ENCODE peak calls at places on chromosomes 4 and X, in four cellular contexts. One of them, this sample, is unnamed.

GRCh38 chr4:69038582-69038981 is 57.7 kb upstream of the UGT2B7 start:
- DNase-seq in transverse colon: no peak
- DNase-seq in GM06990: no peak
- DNase-seq in fibroblast of pulmonary artery: peak
- DNase-seq in this sample: no peak

GRCh38 chr4:125280892-125281403 is 33.8 kb upstream of the FAT4 start:
- DNase-seq in GM06990: no peak
- DNase-seq in fibroblast of pulmonary artery: no peak
- DNase-seq in transverse colon: no peak
- DNase-seq in this sample: no peak

GRCh38 chrX:153411255-153411987 is at the start of gene ZFP92:
- DNase-seq in GM06990: peak
- DNase-seq in fibroblast of pulmonary artery: no peak
- DNase-seq in transverse colon: peak
- DNase-seq in this sample: no peak

GRCh38 chr4:139436122-139436521 is 17.8 kb upstream of the RAB33B start:
- DNase-seq in GM06990: no peak
- DNase-seq in fibroblast of pulmonary artery: no peak
- DNase-seq in transverse colon: no peak
- DNase-seq in this sample: no peak

GRCh38 chrX:103734125-103734760 is 23.5 kb downstream of the TMEM31 start:
- DNase-seq in fibroblast of pulmonary artery: peak
- DNase-seq in GM06990: no peak
- DNase-seq in transverse colon: no peak
- DNase-seq in this sample: no peak

GRCh38 chr4:140118931-140119640 is 34.9 kb downstream of the MAML3 start:
- DNase-seq in GM06990: no peak
- DNase-seq in transverse colon: no peak
- DNase-seq in fibroblast of pulmonary artery: no peak
- DNase-seq in this sample: no peak

GRCh38 chr4:77525538-77525937 is 80.1 kb upstream of the CXCL13 start:
- DNase-seq in fibroblast of pulmonary artery: no peak
- DNase-seq in GM06990: no peak
- DNase-seq in transverse colon: no peak
- DNase-seq in this sample: no peak

GRCh38 chrX:66684196-66684595 is 45.3 kb upstream of the EDA2R start:
- DNase-seq in GM06990: no peak
- DNase-seq in transverse colon: no peak
- DNase-seq in fibroblast of pulmonary artery: peak
- DNase-seq in this sample: no peak

GRCh38 chr4:101475246-101475645 is 127.9 kb upstream of the PPP3CA start:
- DNase-seq in transverse colon: no peak
- DNase-seq in fibroblast of pulmonary artery: no peak
- DNase-seq in GM06990: no peak
- DNase-seq in this sample: no peak

GRCh38 chr4:90025248-90025647 is 101.9 kb upstream of the CCSER1 start:
- DNase-seq in GM06990: no peak
- DNase-seq in transverse colon: no peak
- DNase-seq in fibroblast of pulmonary artery: peak
- DNase-seq in this sample: no peak

GRCh38 chr4:132540268-132540667 is 608.8 kb upstream of the PCDH10 start:
- DNase-seq in fibroblast of pulmonary artery: no peak
- DNase-seq in transverse colon: no peak
- DNase-seq in GM06990: no peak
- DNase-seq in this sample: no peak

GRCh38 chr4:44927361-44928061 is 201.2 kb upstream of the GNPDA2 start:
- DNase-seq in fibroblast of pulmonary artery: peak
- DNase-seq in GM06990: no peak
- DNase-seq in transverse colon: no peak
- DNase-seq in this sample: no peak

GRCh38 chr4:173318648-173319211 is 15.4 kb downstream of the HMGB2 start:
- DNase-seq in GM06990: peak
- DNase-seq in fibroblast of pulmonary artery: peak
- DNase-seq in transverse colon: no peak
- DNase-seq in this sample: no peak

DNA sequence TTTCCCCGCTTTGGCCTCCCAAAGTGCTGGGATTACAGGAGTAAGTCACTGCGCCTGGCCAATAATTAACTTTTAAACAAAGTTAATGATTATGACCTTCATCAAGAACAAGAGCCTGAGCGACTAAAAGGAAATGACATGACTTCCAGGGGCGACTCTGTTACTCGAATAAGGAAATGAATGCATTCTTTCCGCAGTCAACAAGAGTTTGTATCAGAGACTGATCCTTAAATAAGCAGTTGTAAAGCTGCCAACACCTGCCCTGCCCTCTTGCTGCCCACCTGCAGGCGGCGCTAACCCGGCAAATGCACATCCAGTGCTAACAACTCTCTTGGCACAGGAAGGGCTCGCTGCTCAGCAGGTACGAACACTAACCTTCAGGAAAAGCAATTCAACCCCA is 27.3 kb downstream of the WDR1 start:
- DNase-seq in fibroblast of pulmonary artery: no peak
- DNase-seq in transverse colon: peak
- DNase-seq in GM06990: no peak
- DNase-seq in this sample: no peak
- TF ChIP-seq CTCF in fibroblast of pulmonary artery: peak
- TF ChIP-seq CTCF in transverse colon: peak
- TF ChIP-seq CTCF in GM06990: peak
- TF ChIP-seq CTCF in this sample: no peak

GRCh38 chr4:152356428-152357034 is 179.4 kb downstream of the FBXW7 start:
- DNase-seq in fibroblast of pulmonary artery: peak
- DNase-seq in transverse colon: no peak
- DNase-seq in GM06990: no peak
- DNase-seq in this sample: no peak
- TF ChIP-seq CTCF in fibroblast of pulmonary artery: peak
- TF ChIP-seq CTCF in transverse colon: no peak
- TF ChIP-seq CTCF in GM06990: peak
- TF ChIP-seq CTCF in this sample: no peak

DNA sequence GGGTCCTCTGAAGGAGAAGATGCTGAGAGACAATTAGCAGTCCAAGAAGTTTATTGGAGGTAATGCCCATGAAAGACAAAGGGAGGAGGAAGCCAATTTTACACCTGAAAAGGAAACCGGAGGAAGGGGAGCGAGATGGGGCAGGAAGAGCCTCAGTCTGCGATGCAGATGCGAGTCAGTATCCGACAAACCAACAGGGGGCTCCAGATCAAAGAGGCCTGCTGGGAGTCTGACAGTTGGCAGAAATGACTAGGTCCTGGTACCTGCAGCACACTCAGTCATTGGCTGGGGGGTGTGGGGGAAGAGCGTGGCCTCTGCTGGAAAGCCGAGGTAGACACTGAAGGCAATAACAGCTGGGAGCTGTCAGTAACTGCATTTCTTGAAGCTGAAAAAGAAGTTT is 231.1 kb upstream of the CENPE start:
- DNase-seq in transverse colon: no peak
- DNase-seq in GM06990: peak
- DNase-seq in fibroblast of pulmonary artery: no peak
- DNase-seq in this sample: no peak
- TF ChIP-seq CTCF in transverse colon: no peak
- TF ChIP-seq CTCF in GM06990: peak
- TF ChIP-seq CTCF in fibroblast of pulmonary artery: peak
- TF ChIP-seq CTCF in this sample: no peak

DNA sequence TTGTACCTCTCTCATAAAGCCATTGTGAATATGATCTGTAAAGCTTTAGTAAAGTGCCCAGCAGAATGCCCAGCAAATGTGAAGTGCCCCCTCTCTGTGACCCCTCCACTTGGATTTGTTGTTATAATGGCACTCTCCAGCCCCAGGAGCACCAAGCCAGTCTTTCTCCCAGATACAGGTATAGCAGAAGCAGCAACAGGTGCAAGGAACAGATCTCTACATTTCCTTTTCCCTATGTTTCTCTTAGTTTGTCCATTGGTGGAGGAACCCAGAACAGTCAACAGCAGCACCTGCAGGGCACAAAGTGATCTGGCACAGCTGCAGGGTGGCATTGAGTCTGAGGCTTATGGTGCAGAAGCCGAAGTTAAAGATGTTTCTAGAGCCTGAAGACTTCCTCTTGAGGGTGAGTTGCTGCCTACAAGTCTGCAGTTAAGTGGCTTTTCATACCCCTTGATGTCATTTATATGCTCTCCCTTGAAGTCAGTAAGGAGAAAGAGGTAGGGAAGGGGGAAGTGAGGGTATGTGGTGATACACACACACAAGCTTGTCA is 16.1 kb upstream of the CXCL3 start:
- DNase-seq in fibroblast of pulmonary artery: no peak
- DNase-seq in transverse colon: no peak
- DNase-seq in GM06990: no peak
- DNase-seq in this sample: no peak
- TF ChIP-seq CTCF in fibroblast of pulmonary artery: no peak
- TF ChIP-seq CTCF in transverse colon: no peak
- TF ChIP-seq CTCF in GM06990: no peak
- TF ChIP-seq CTCF in this sample: no peak

GRCh38 chr4:176048631-176049030 is 17.0 kb upstream of the WDR17 start:
- DNase-seq in GM06990: no peak
- DNase-seq in fibroblast of pulmonary artery: no peak
- DNase-seq in transverse colon: no peak
- DNase-seq in this sample: no peak

GRCh38 chr4:176053785-176054184 is 11.9 kb upstream of the WDR17 start:
- DNase-seq in fibroblast of pulmonary artery: no peak
- DNase-seq in transverse colon: no peak
- DNase-seq in GM06990: no peak
- DNase-seq in this sample: no peak

GRCh38 chr4:176054942-176055341 is 10.7 kb upstream of the WDR17 start:
- DNase-seq in transverse colon: no peak
- DNase-seq in fibroblast of pulmonary artery: no peak
- DNase-seq in GM06990: no peak
- DNase-seq in this sample: no peak

GRCh38 chr4:176052744-176053143 is 12.9 kb upstream of the WDR17 start:
- DNase-seq in transverse colon: no peak
- DNase-seq in fibroblast of pulmonary artery: no peak
- DNase-seq in GM06990: peak
- DNase-seq in this sample: no peak
- TF ChIP-seq CTCF in transverse colon: no peak
- TF ChIP-seq CTCF in fibroblast of pulmonary artery: no peak
- TF ChIP-seq CTCF in GM06990: no peak
- TF ChIP-seq CTCF in this sample: no peak

GRCh38 chrX:139971394-139971749 is 6.1 kb upstream of the CXorf66 start:
- DNase-seq in fibroblast of pulmonary artery: no peak
- DNase-seq in GM06990: no peak
- DNase-seq in transverse colon: no peak
- DNase-seq in this sample: no peak

GRCh38 chrX:139972113-139972512 is 6.8 kb upstream of the CXorf66 start:
- DNase-seq in fibroblast of pulmonary artery: no peak
- DNase-seq in GM06990: no peak
- DNase-seq in transverse colon: no peak
- DNase-seq in this sample: no peak

GRCh38 chrX:139965421-139965820 is at the start of gene CXorf66:
- DNase-seq in fibroblast of pulmonary artery: no peak
- DNase-seq in transverse colon: no peak
- DNase-seq in GM06990: no peak
- DNase-seq in this sample: no peak

GRCh38 chrX:139969286-139969685 is 4.0 kb upstream of the CXorf66 start:
- DNase-seq in transverse colon: no peak
- DNase-seq in fibroblast of pulmonary artery: no peak
- DNase-seq in GM06990: no peak
- DNase-seq in this sample: no peak

DNA sequence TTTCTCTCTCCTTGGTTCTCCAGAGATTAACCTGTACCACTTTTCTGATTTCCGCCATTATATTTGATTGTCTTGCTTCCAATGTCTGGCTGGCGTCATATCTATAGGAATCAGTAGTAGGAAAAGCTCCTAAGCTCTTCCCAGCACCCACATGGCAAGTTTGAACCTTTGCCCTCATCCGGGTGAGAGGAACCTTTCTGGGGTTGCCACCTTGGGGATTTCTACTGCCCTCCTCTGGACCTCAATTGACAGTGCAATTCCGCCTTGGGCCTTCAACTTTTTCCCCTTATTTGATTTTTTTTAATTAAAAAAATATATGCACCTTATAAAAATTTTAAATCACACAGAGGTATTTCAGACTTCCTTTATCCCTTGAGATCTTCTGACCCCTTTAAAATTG is 2.0 kb upstream of the CXorf66 start:
- DNase-seq in GM06990: no peak
- DNase-seq in transverse colon: peak
- DNase-seq in fibroblast of pulmonary artery: peak
- DNase-seq in this sample: no peak
- TF ChIP-seq CTCF in GM06990: peak
- TF ChIP-seq CTCF in transverse colon: no peak
- TF ChIP-seq CTCF in fibroblast of pulmonary artery: peak
- TF ChIP-seq CTCF in this sample: no peak

GRCh38 chrX:49876750-49877149 is 2.5 kb upstream of the USP27X start:
- DNase-seq in fibroblast of pulmonary artery: peak
- DNase-seq in GM06990: no peak
- DNase-seq in transverse colon: no peak
- DNase-seq in this sample: no peak
- TF ChIP-seq CTCF in fibroblast of pulmonary artery: peak
- TF ChIP-seq CTCF in GM06990: peak
- TF ChIP-seq CTCF in transverse colon: peak
- TF ChIP-seq CTCF in this sample: peak

DNA sequence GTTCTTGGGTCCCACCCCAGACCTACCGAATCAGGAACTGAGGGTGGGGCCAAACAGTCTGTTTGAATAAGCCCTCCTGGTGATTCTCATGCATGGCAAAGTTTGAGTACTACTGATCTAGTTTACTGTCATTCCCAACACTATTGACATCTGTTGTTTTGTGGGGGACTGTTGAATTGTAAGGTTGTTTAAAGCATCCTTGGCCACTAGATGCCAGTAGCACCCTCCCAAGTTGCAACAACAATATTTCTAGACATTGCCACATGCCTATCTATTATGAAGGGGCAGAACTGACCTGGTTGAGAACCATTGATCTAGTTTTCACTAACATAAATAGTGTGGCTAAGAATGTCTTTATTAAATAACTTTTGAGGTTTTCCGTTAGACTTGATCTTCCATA is 15.1 kb downstream of the TAF9B start:
- DNase-seq in fibroblast of pulmonary artery: peak
- DNase-seq in GM06990: no peak
- DNase-seq in transverse colon: no peak
- DNase-seq in this sample: no peak
- TF ChIP-seq CTCF in fibroblast of pulmonary artery: peak
- TF ChIP-seq CTCF in GM06990: peak
- TF ChIP-seq CTCF in transverse colon: no peak
- TF ChIP-seq CTCF in this sample: no peak